ENCODE peak calls at places on chromosome 10, in six cellular contexts. M is iris pigment epithelial cell; W is HEK293T; T is NCI-H1092 treated with DMSO at 0.1 percent for 48 hours; P is activated T-cell treated with anti-CD3 and anti-CD28 coated beads for 1 hour; O is effector memory CD8-positive, alpha-beta T cell. S is an unnamed sample.

GRCh38 chr10:117476281-117476680 is 66.3 kb upstream of the EMX2 start:
- DNase-seq in O (no peak), P (no peak), W (no peak), M (no peak), T (no peak), S (no peak)

GRCh38 chr10:114110174-114110972 is 63.6 kb downstream of the CCDC186 start:
- DNase-seq in T (no peak), W (peak), O (no peak), P (no peak), M (no peak), S (peak)

GRCh38 chr10:99873846-99874245 is 91.4 kb downstream of the ABCC2 start:
- DNase-seq in W (no peak), M (no peak), T (no peak), O (no peak), P (no peak), S (no peak)

GRCh38 chr10:30270247-30270646 is 78.8 kb downstream of the MTPAP start:
- DNase-seq in P (no peak), O (no peak), M (peak), W (no peak), T (no peak), S (no peak)

GRCh38 chr10:51244739-51245138 is 170.5 kb downstream of the PRKG1 start:
- DNase-seq in W (peak), O (no peak), T (no peak), M (peak), P (no peak), S (no peak)

GRCh38 chr10:77877461-77878344 is 48.9 kb downstream of the DLG5 start:
- DNase-seq in O (peak), T (no peak), W (peak), P (peak), M (peak), S (no peak)

GRCh38 chr10:132397036-132397541 is at the start of gene PWWP2B:
- DNase-seq in T (no peak), O (peak), P (peak), W (peak), M (no peak), S (peak)

GRCh38 chr10:34121974-34122282 is 693.2 kb downstream of the PARD3 start:
- DNase-seq in M (peak), T (no peak), P (no peak), O (no peak), W (no peak), S (no peak)

GRCh38 chr10:18196806-18197550 is 56.8 kb downstream of the CACNB2 start:
- DNase-seq in O (no peak), W (no peak), M (peak), P (no peak), T (no peak), S (no peak)

GRCh38 chr10:69645296-69645665 is 15.2 kb downstream of the FAM241B start:
- DNase-seq in W (no peak), O (no peak), T (no peak), M (no peak), P (no peak), S (no peak)

GRCh38 chr10:122121059-122121458 is 132.1 kb downstream of the TACC2 start:
- DNase-seq in M (no peak), W (no peak), T (no peak), O (no peak), P (no peak), S (no peak)

GRCh38 chr10:73588656-73589055 is 2.5 kb downstream of the USP54 start:
- DNase-seq in M (peak), O (no peak), P (no peak), T (no peak), W (no peak), S (no peak)

GRCh38 chr10:77474386-77474785 is 163.2 kb downstream of the KCNMA1 start:
- DNase-seq in T (no peak), P (no peak), M (no peak), W (no peak), O (no peak), S (no peak)

GRCh38 chr10:5887641-5888040 is 2.1 kb downstream of the ANKRD16 start:
- DNase-seq in O (no peak), M (no peak), W (no peak), T (no peak), P (no peak), S (no peak)

GRCh38 chr10:6173203-6173602 is 29.5 kb upstream of the PFKFB3 start:
- DNase-seq in T (no peak), O (peak), M (no peak), P (peak), W (peak), S (peak)

GRCh38 chr10:103802081-103802480 is 53.3 kb downstream of the SH3PXD2A start:
- DNase-seq in W (no peak), O (no peak), P (no peak), M (no peak), T (no peak), S (no peak)

GRCh38 chr10:122459586-122460273 is 1.6 kb upstream of the HTRA1 start:
- DNase-seq in W (no peak), T (no peak), P (no peak), M (peak), O (no peak), S (no peak)

GRCh38 chr10:124665980-124666379 is 78.2 kb downstream of the FAM53B start:
- DNase-seq in P (no peak), M (no peak), O (no peak), T (no peak), W (no peak), S (peak)

GRCh38 chr10:126904493-126904806 is 778 bp upstream of the DOCK1 start:
- DNase-seq in O (no peak), T (no peak), M (no peak), P (no peak), W (no peak), S (no peak)

GRCh38 chr10:104640339-104641149 is 546 bp upstream of the SORCS3 start:
- DNase-seq in T (no peak), W (no peak), O (no peak), M (no peak), P (no peak), S (no peak)

GRCh38 chr10:2790437-2790836 is 276.9 kb upstream of the PFKP start:
- DNase-seq in P (no peak), M (no peak), T (no peak), O (no peak), W (no peak), S (no peak)

GRCh38 chr10:60236869-60237524 is 152.7 kb downstream of the ANK3 start:
- DNase-seq in M (peak), W (no peak), T (no peak), O (peak), P (no peak), S (no peak)

GRCh38 chr10:42979181-42979580 is 97.7 kb upstream of the RET start:
- DNase-seq in W (no peak), M (no peak), T (no peak), O (no peak), P (no peak), S (no peak)

GRCh38 chr10:63481815-63482421 is 16.1 kb upstream of the JMJD1C start:
- DNase-seq in W (no peak), T (no peak), P (no peak), O (no peak), M (no peak), S (no peak)

GRCh38 chr10:33180390-33180789 is 154.1 kb downstream of the NRP1 start:
- DNase-seq in O (no peak), T (no peak), P (no peak), W (no peak), M (peak), S (no peak)

GRCh38 chr10:59954296-59954695 is 47.9 kb upstream of the CCDC6 start:
- DNase-seq in M (peak), O (no peak), P (no peak), T (no peak), W (no peak), S (no peak)

GRCh38 chr10:11830836-11831519 is 7.8 kb downstream of the PROSER2 start:
- DNase-seq in O (no peak), P (no peak), T (no peak), W (no peak), M (no peak), S (peak)

GRCh38 chr10:12531305-12531738 is 182.0 kb downstream of the CAMK1D start:
- DNase-seq in P (no peak), W (no peak), O (no peak), M (no peak), T (no peak), S (no peak)

GRCh38 chr10:130021373-130021950 is 57.4 kb upstream of the EBF3 start:
- DNase-seq in T (no peak), M (peak), P (no peak), O (no peak), W (no peak), S (no peak)

GRCh38 chr10:124676416-124677062 is 67.6 kb downstream of the FAM53B start:
- DNase-seq in O (no peak), T (no peak), M (no peak), P (no peak), W (no peak), S (no peak)